ENCODE peak calls at places on chromosomes 6 and 20, in eight cellular contexts. One of them, this sample, is unnamed.

GRCh38 chr6:75349262-75349984 is 64.8 kb upstream of the TMEM30A start:
- DNase-seq in ecto neural progenitor cell: peak
- DNase-seq in SW 1271: no peak
- DNase-seq in putamen: no peak
- DNase-seq in fibroblast of lung: peak
- DNase-seq in WTC11: peak
- DNase-seq in CD4-positive, alpha-beta T cell: no peak
- DNase-seq in epithelial cell of prostate: no peak
- DNase-seq in this sample: peak

GRCh38 chr20:13035399-13036173 is 26.8 kb downstream of the SPTLC3 start:
- DNase-seq in ecto neural progenitor cell: no peak
- DNase-seq in SW 1271: no peak
- DNase-seq in putamen: no peak
- DNase-seq in fibroblast of lung: no peak
- DNase-seq in WTC11: no peak
- DNase-seq in CD4-positive, alpha-beta T cell: no peak
- DNase-seq in epithelial cell of prostate: no peak
- DNase-seq in this sample: no peak

GRCh38 chr6:118704911-118705310 is 53.5 kb upstream of the CEP85L start:
- DNase-seq in ecto neural progenitor cell: no peak
- DNase-seq in SW 1271: no peak
- DNase-seq in putamen: no peak
- DNase-seq in fibroblast of lung: no peak
- DNase-seq in WTC11: no peak
- DNase-seq in CD4-positive, alpha-beta T cell: no peak
- DNase-seq in epithelial cell of prostate: no peak
- DNase-seq in this sample: no peak

GRCh38 chr6:4367643-4368042 is 232.3 kb upstream of the ECI2 start:
- DNase-seq in ecto neural progenitor cell: peak
- DNase-seq in SW 1271: no peak
- DNase-seq in putamen: no peak
- DNase-seq in fibroblast of lung: no peak
- DNase-seq in WTC11: no peak
- DNase-seq in CD4-positive, alpha-beta T cell: no peak
- DNase-seq in epithelial cell of prostate: no peak
- DNase-seq in this sample: no peak

GRCh38 chr6:137259349-137259748 is 40.2 kb upstream of the IFNGR1 start:
- DNase-seq in ecto neural progenitor cell: no peak
- DNase-seq in SW 1271: no peak
- DNase-seq in putamen: no peak
- DNase-seq in fibroblast of lung: peak
- DNase-seq in WTC11: no peak
- DNase-seq in CD4-positive, alpha-beta T cell: no peak
- DNase-seq in epithelial cell of prostate: peak
- DNase-seq in this sample: peak

GRCh38 chr20:57682184-57683038 is 27.4 kb downstream of the PMEPA1 start:
- DNase-seq in ecto neural progenitor cell: no peak
- DNase-seq in SW 1271: no peak
- DNase-seq in putamen: peak
- DNase-seq in fibroblast of lung: no peak
- DNase-seq in WTC11: no peak
- DNase-seq in CD4-positive, alpha-beta T cell: no peak
- DNase-seq in epithelial cell of prostate: no peak
- DNase-seq in this sample: no peak

GRCh38 chr6:166387642-166388325 is 5.0 kb upstream of the MPC1 start:
- DNase-seq in ecto neural progenitor cell: no peak
- DNase-seq in SW 1271: no peak
- DNase-seq in putamen: no peak
- DNase-seq in fibroblast of lung: no peak
- DNase-seq in WTC11: no peak
- DNase-seq in CD4-positive, alpha-beta T cell: no peak
- DNase-seq in epithelial cell of prostate: no peak
- DNase-seq in this sample: no peak

GRCh38 chr20:3652646-3653596 is 10.3 kb downstream of the GFRA4 start:
- DNase-seq in ecto neural progenitor cell: no peak
- DNase-seq in SW 1271: no peak
- DNase-seq in putamen: no peak
- DNase-seq in fibroblast of lung: no peak
- DNase-seq in WTC11: no peak
- DNase-seq in CD4-positive, alpha-beta T cell: no peak
- DNase-seq in epithelial cell of prostate: no peak
- DNase-seq in this sample: no peak

GRCh38 chr20:57088436-57088835 is 178.0 kb downstream of the BMP7 start:
- DNase-seq in ecto neural progenitor cell: no peak
- DNase-seq in SW 1271: no peak
- DNase-seq in putamen: no peak
- DNase-seq in fibroblast of lung: no peak
- DNase-seq in WTC11: no peak
- DNase-seq in CD4-positive, alpha-beta T cell: no peak
- DNase-seq in epithelial cell of prostate: no peak
- DNase-seq in this sample: no peak

GRCh38 chr6:128600397-128600951 is 80.1 kb upstream of the PTPRK start:
- DNase-seq in ecto neural progenitor cell: no peak
- DNase-seq in SW 1271: peak
- DNase-seq in putamen: no peak
- DNase-seq in fibroblast of lung: peak
- DNase-seq in WTC11: no peak
- DNase-seq in CD4-positive, alpha-beta T cell: no peak
- DNase-seq in epithelial cell of prostate: no peak
- DNase-seq in this sample: peak

GRCh38 chr20:25220810-25221591 is 25.5 kb downstream of the ENTPD6 start:
- DNase-seq in ecto neural progenitor cell: no peak
- DNase-seq in SW 1271: no peak
- DNase-seq in putamen: no peak
- DNase-seq in fibroblast of lung: no peak
- DNase-seq in WTC11: no peak
- DNase-seq in CD4-positive, alpha-beta T cell: no peak
- DNase-seq in epithelial cell of prostate: no peak
- DNase-seq in this sample: no peak

GRCh38 chr6:26554669-26555504 is 16.7 kb downstream of the HMGN4 start:
- DNase-seq in ecto neural progenitor cell: peak
- DNase-seq in SW 1271: peak
- DNase-seq in putamen: peak
- DNase-seq in fibroblast of lung: peak
- DNase-seq in WTC11: peak
- DNase-seq in CD4-positive, alpha-beta T cell: no peak
- DNase-seq in epithelial cell of prostate: no peak
- DNase-seq in this sample: peak

GRCh38 chr6:35610830-35611229 is 77.9 kb downstream of the FKBP5 start:
- DNase-seq in ecto neural progenitor cell: no peak
- DNase-seq in SW 1271: no peak
- DNase-seq in putamen: no peak
- DNase-seq in fibroblast of lung: no peak
- DNase-seq in WTC11: no peak
- DNase-seq in CD4-positive, alpha-beta T cell: no peak
- DNase-seq in epithelial cell of prostate: no peak
- DNase-seq in this sample: no peak

GRCh38 chr6:134517145-134517658 is 199.3 kb upstream of the SGK1 start:
- DNase-seq in ecto neural progenitor cell: peak
- DNase-seq in SW 1271: no peak
- DNase-seq in putamen: no peak
- DNase-seq in fibroblast of lung: peak
- DNase-seq in WTC11: peak
- DNase-seq in CD4-positive, alpha-beta T cell: no peak
- DNase-seq in epithelial cell of prostate: no peak
- DNase-seq in this sample: peak

GRCh38 chr20:63103402-63104311 is 96.9 kb upstream of the BHLHE23 start:
- DNase-seq in ecto neural progenitor cell: no peak
- DNase-seq in SW 1271: no peak
- DNase-seq in putamen: no peak
- DNase-seq in fibroblast of lung: peak
- DNase-seq in WTC11: no peak
- DNase-seq in CD4-positive, alpha-beta T cell: no peak
- DNase-seq in epithelial cell of prostate: no peak
- DNase-seq in this sample: peak

GRCh38 chr20:13777171-13777601 is 7.5 kb downstream of the ESF1 start:
- DNase-seq in ecto neural progenitor cell: no peak
- DNase-seq in SW 1271: no peak
- DNase-seq in putamen: no peak
- DNase-seq in fibroblast of lung: peak
- DNase-seq in WTC11: no peak
- DNase-seq in CD4-positive, alpha-beta T cell: no peak
- DNase-seq in epithelial cell of prostate: no peak
- DNase-seq in this sample: peak

This sample was measured in fibroblast of mammary gland.